ENCODE peak calls at places on chromosomes 4 and X, in eight cellular contexts. M is HT1080; Y is AG20443; H is activated naive CD4-positive, alpha-beta T cell; L is H7; X is GM19239; N is upper lobe of left lung; I is right cardiac atrium. Q is an unnamed sample.
A peak's percentile ranks its signal among the peaks of the same experiment; 100 is the strongest.

GRCh38 chr4:143358923-143359694 is 22.4 kb downstream of the GAB1 start:
- DNase-seq in H (no peak), N (peak; percentile 73), L (no peak), Y (peak; percentile 24), I (peak; percentile 37), X (peak; percentile 37), M (peak; percentile 78), Q (peak; percentile 84)

GRCh38 chr4:61273237-61273636 is 73.1 kb downstream of the ADGRL3 start:
- DNase-seq in H (no peak), X (no peak), Y (no peak), N (no peak), L (no peak), I (no peak), M (no peak), Q (peak; percentile 0)

GRCh38 chr4:57093816-57094481 is 16.2 kb downstream of the IGFBP7 start:
- DNase-seq in M (no peak), H (no peak), X (no peak), I (peak; percentile 84), N (no peak), Y (no peak), L (no peak), Q (no peak)

GRCh38 chr4:163536101-163536500 is 41.6 kb downstream of the TMA16 start:
- DNase-seq in Y (no peak), X (no peak), L (no peak), M (no peak), H (no peak), N (no peak), I (no peak), Q (no peak)

GRCh38 chrX:118353081-118353850 is 7.4 kb downstream of the WDR44 start:
- DNase-seq in I (no peak), L (no peak), N (no peak), X (no peak), Y (no peak), M (no peak), H (no peak), Q (no peak)

GRCh38 chrX:1140236-1140681 is 72.2 kb downstream of the CRLF2 start:
- DNase-seq in N (peak; percentile 7), H (no peak), L (no peak), Y (no peak), I (no peak), X (no peak), M (no peak), Q (no peak)

GRCh38 chr4:162645381-162645780 is 481.6 kb upstream of the FSTL5 start:
- DNase-seq in X (no peak), H (no peak), N (no peak), M (no peak), I (no peak), Y (no peak), L (peak; percentile 6), Q (no peak)

GRCh38 chr4:109803924-109804571 is 2.2 kb upstream of the CFI start:
- DNase-seq in H (no peak), Y (peak; percentile 43), M (peak; percentile 48), I (no peak), L (peak; percentile 43), N (peak; percentile 25), X (no peak), Q (peak; percentile 50)

GRCh38 chr4:105025263-105026017 is 121.2 kb upstream of the TET2 start:
- DNase-seq in I (no peak), N (no peak), L (no peak), X (no peak), H (no peak), Y (no peak), M (no peak), Q (no peak)

GRCh38 chr4:40216622-40217366 is 20.0 kb downstream of the RHOH start:
- DNase-seq in H (no peak), I (no peak), X (no peak), M (no peak), L (no peak), Y (no peak), N (no peak), Q (no peak)

GRCh38 chr4:184355111-184355604 is 119.2 kb downstream of the IRF2 start:
- DNase-seq in M (peak; percentile 95), Y (peak; percentile 73), I (peak; percentile 78), N (peak; percentile 67), H (no peak), X (no peak), L (no peak), Q (peak; percentile 89)

GRCh38 chrX:46788902-46789301 is 30.0 kb upstream of the SLC9A7 start:
- DNase-seq in H (no peak), L (no peak), N (no peak), Y (peak; percentile 63), M (no peak), X (no peak), I (no peak), Q (peak; percentile 58)

GRCh38 chr4:82293304-82293703 is 80.5 kb downstream of the HNRNPD start:
- DNase-seq in X (no peak), N (no peak), L (no peak), I (no peak), M (peak; percentile 18), Y (no peak), H (no peak), Q (no peak)